ENCODE peak calls at places on chromosomes 2 and 18, in five cellular contexts. One of them, this sample, is unnamed.

GRCh38 chr2:24903527-24904103 is 16.4 kb downstream of the ADCY3 start:
- DNase-seq in H54: no peak
- DNase-seq in spleen: peak
- DNase-seq in NCI-H82: no peak
- DNase-seq in anterior cingulate cortex: no peak
- DNase-seq in this sample: no peak

GRCh38 chr2:240247241-240247867 is 106.9 kb upstream of the OTOS start:
- DNase-seq in H54: no peak
- DNase-seq in anterior cingulate cortex: no peak
- DNase-seq in spleen: no peak
- DNase-seq in NCI-H82: no peak
- DNase-seq in this sample: no peak

GRCh38 chr2:104375206-104375605 is 478.7 kb upstream of the POU3F3 start:
- DNase-seq in H54: no peak
- DNase-seq in anterior cingulate cortex: no peak
- DNase-seq in NCI-H82: no peak
- DNase-seq in spleen: no peak
- DNase-seq in this sample: no peak

GRCh38 chr2:163554864-163555263 is 180.9 kb downstream of the FIGN start:
- DNase-seq in H54: no peak
- DNase-seq in NCI-H82: no peak
- DNase-seq in spleen: no peak
- DNase-seq in anterior cingulate cortex: no peak
- DNase-seq in this sample: no peak

GRCh38 chr18:42582266-42582665 is 533.2 kb downstream of the RIT2 start:
- DNase-seq in anterior cingulate cortex: no peak
- DNase-seq in spleen: no peak
- DNase-seq in NCI-H82: no peak
- DNase-seq in H54: no peak
- DNase-seq in this sample: no peak

GRCh38 chr18:77052656-77053309 is 79.8 kb downstream of the MBP start:
- DNase-seq in H54: no peak
- DNase-seq in spleen: peak
- DNase-seq in NCI-H82: peak
- DNase-seq in anterior cingulate cortex: no peak
- DNase-seq in this sample: no peak

GRCh38 chr2:127508621-127509034 is 17.7 kb downstream of the IWS1 start:
- DNase-seq in spleen: no peak
- DNase-seq in H54: peak
- DNase-seq in NCI-H82: peak
- DNase-seq in anterior cingulate cortex: peak
- DNase-seq in this sample: peak

GRCh38 chr2:190340369-190340768 is 3.0 kb upstream of the INPP1 start:
- DNase-seq in anterior cingulate cortex: no peak
- DNase-seq in spleen: no peak
- DNase-seq in H54: no peak
- DNase-seq in NCI-H82: peak
- DNase-seq in this sample: peak

GRCh38 chr2:60556998-60557955 is 3.8 kb upstream of the BCL11A start:
- DNase-seq in spleen: no peak
- DNase-seq in H54: no peak
- DNase-seq in NCI-H82: peak
- DNase-seq in anterior cingulate cortex: no peak
- DNase-seq in this sample: no peak

GRCh38 chr2:46776687-46777327 is 138.8 kb downstream of the MCFD2 start:
- DNase-seq in anterior cingulate cortex: peak
- DNase-seq in H54: peak
- DNase-seq in NCI-H82: peak
- DNase-seq in spleen: no peak
- DNase-seq in this sample: peak

GRCh38 chr2:119028327-119029174 is 86.6 kb downstream of the MARCO start:
- DNase-seq in H54: peak
- DNase-seq in spleen: no peak
- DNase-seq in anterior cingulate cortex: no peak
- DNase-seq in NCI-H82: peak
- DNase-seq in this sample: no peak

GRCh38 chr2:26982102-26982742 is 11.8 kb downstream of the MAPRE3 start:
- DNase-seq in spleen: no peak
- DNase-seq in H54: no peak
- DNase-seq in NCI-H82: peak
- DNase-seq in anterior cingulate cortex: no peak
- DNase-seq in this sample: no peak

GRCh38 chr18:63177822-63178525 is 141.6 kb downstream of the BCL2 start:
- DNase-seq in anterior cingulate cortex: no peak
- DNase-seq in H54: no peak
- DNase-seq in spleen: peak
- DNase-seq in NCI-H82: no peak
- DNase-seq in this sample: no peak

GRCh38 chr2:121237980-121238665 is 46.9 kb downstream of the TFCP2L1 start:
- DNase-seq in spleen: peak
- DNase-seq in H54: peak
- DNase-seq in NCI-H82: no peak
- DNase-seq in anterior cingulate cortex: no peak
- DNase-seq in this sample: no peak

GRCh38 chr2:118050386-118050785 is 36.5 kb upstream of the CCDC93 start:
- DNase-seq in NCI-H82: no peak
- DNase-seq in spleen: no peak
- DNase-seq in anterior cingulate cortex: no peak
- DNase-seq in H54: no peak
- DNase-seq in this sample: no peak

GRCh38 chr2:149219853-149220252 is 110.5 kb upstream of the LYPD6 start:
- DNase-seq in anterior cingulate cortex: no peak
- DNase-seq in H54: no peak
- DNase-seq in spleen: no peak
- DNase-seq in NCI-H82: no peak
- DNase-seq in this sample: no peak

GRCh38 chr2:79831919-79832318 is 319.1 kb downstream of the CTNNA2 start:
- DNase-seq in H54: no peak
- DNase-seq in spleen: no peak
- DNase-seq in anterior cingulate cortex: no peak
- DNase-seq in NCI-H82: no peak
- DNase-seq in this sample: no peak

GRCh38 chr2:230330206-230330605 is 3.2 kb downstream of the SP140L start:
- DNase-seq in anterior cingulate cortex: no peak
- DNase-seq in H54: no peak
- DNase-seq in NCI-H82: no peak
- DNase-seq in spleen: no peak
- DNase-seq in this sample: no peak

GRCh38 chr2:17470855-17471641 is 47.2 kb downstream of the RAD51AP2 start:
- DNase-seq in anterior cingulate cortex: no peak
- DNase-seq in NCI-H82: peak
- DNase-seq in H54: no peak
- DNase-seq in spleen: no peak
- DNase-seq in this sample: peak

GRCh38 chr2:219073413-219074129 is 12.8 kb upstream of the IHH start:
- DNase-seq in spleen: no peak
- DNase-seq in H54: no peak
- DNase-seq in anterior cingulate cortex: no peak
- DNase-seq in NCI-H82: peak
- DNase-seq in this sample: no peak

GRCh38 chr2:232463701-232464533 is 8.0 kb downstream of the ALPI start:
- DNase-seq in H54: no peak
- DNase-seq in NCI-H82: peak
- DNase-seq in spleen: peak
- DNase-seq in anterior cingulate cortex: no peak
- DNase-seq in this sample: no peak

GRCh38 chr18:389658-390357 is 110.7 kb downstream of the COLEC12 start:
- DNase-seq in spleen: no peak
- DNase-seq in H54: no peak
- DNase-seq in NCI-H82: peak
- DNase-seq in anterior cingulate cortex: no peak
- DNase-seq in this sample: peak

GRCh38 chr2:206792645-206793044 is 27.2 kb downstream of the FASTKD2 start:
- DNase-seq in spleen: no peak
- DNase-seq in NCI-H82: no peak
- DNase-seq in H54: no peak
- DNase-seq in anterior cingulate cortex: no peak
- DNase-seq in this sample: no peak

GRCh38 chr2:85741811-85742507 is 11.8 kb upstream of the ATOH8 start:
- DNase-seq in anterior cingulate cortex: peak
- DNase-seq in NCI-H82: peak
- DNase-seq in spleen: no peak
- DNase-seq in H54: no peak
- DNase-seq in this sample: peak

GRCh38 chr18:76405761-76406356 is 89.2 kb downstream of the ZNF516 start:
- DNase-seq in anterior cingulate cortex: no peak
- DNase-seq in H54: no peak
- DNase-seq in spleen: no peak
- DNase-seq in NCI-H82: peak
- DNase-seq in this sample: peak

GRCh38 chr2:15561574-15562344 is 625 bp upstream of the NBAS start:
- DNase-seq in H54: peak
- DNase-seq in anterior cingulate cortex: peak
- DNase-seq in spleen: no peak
- DNase-seq in NCI-H82: peak
- DNase-seq in this sample: no peak

GRCh38 chr18:9986156-9986930 is 72.5 kb downstream of the VAPA start:
- DNase-seq in H54: no peak
- DNase-seq in spleen: no peak
- DNase-seq in anterior cingulate cortex: no peak
- DNase-seq in NCI-H82: no peak
- DNase-seq in this sample: no peak

GRCh38 chr2:226489765-226490164 is 309.9 kb downstream of the IRS1 start:
- DNase-seq in spleen: no peak
- DNase-seq in NCI-H82: no peak
- DNase-seq in H54: peak
- DNase-seq in anterior cingulate cortex: no peak
- DNase-seq in this sample: peak

GRCh38 chr18:70405051-70405450 is 116.2 kb downstream of the SOCS6 start:
- DNase-seq in anterior cingulate cortex: no peak
- DNase-seq in NCI-H82: no peak
- DNase-seq in H54: no peak
- DNase-seq in spleen: no peak
- DNase-seq in this sample: no peak

GRCh38 chr18:13525381-13526029 is 200.9 kb downstream of the FAM210A start:
- DNase-seq in NCI-H82: no peak
- DNase-seq in spleen: no peak
- DNase-seq in H54: no peak
- DNase-seq in anterior cingulate cortex: no peak
- DNase-seq in this sample: no peak

GRCh38 chr2:123085479-123085878 is 939.6 kb upstream of the CNTNAP5 start:
- DNase-seq in NCI-H82: no peak
- DNase-seq in spleen: no peak
- DNase-seq in anterior cingulate cortex: no peak
- DNase-seq in H54: no peak
- DNase-seq in this sample: no peak

GRCh38 chr18:23401400-23402347 is 51.4 kb upstream of the RIOK3 start:
- DNase-seq in NCI-H82: peak
- DNase-seq in spleen: peak
- DNase-seq in anterior cingulate cortex: no peak
- DNase-seq in H54: peak
- DNase-seq in this sample: peak

GRCh38 chr18:46621871-46622270 is 35.1 kb downstream of the LOXHD1 start:
- DNase-seq in spleen: no peak
- DNase-seq in H54: no peak
- DNase-seq in NCI-H82: no peak
- DNase-seq in anterior cingulate cortex: no peak
- DNase-seq in this sample: no peak

GRCh38 chr2:42810971-42811865 is 18.8 kb upstream of the HAAO start:
- DNase-seq in anterior cingulate cortex: peak
- DNase-seq in H54: peak
- DNase-seq in spleen: peak
- DNase-seq in NCI-H82: peak
- DNase-seq in this sample: peak

GRCh38 chr2:179460530-179460929 is 195.9 kb upstream of the SESTD1 start:
- DNase-seq in H54: no peak
- DNase-seq in anterior cingulate cortex: no peak
- DNase-seq in NCI-H82: no peak
- DNase-seq in spleen: no peak
- DNase-seq in this sample: peak

GRCh38 chr2:101196220-101196661 is 45.1 kb upstream of the TBC1D8 start:
- DNase-seq in H54: no peak
- DNase-seq in anterior cingulate cortex: no peak
- DNase-seq in NCI-H82: no peak
- DNase-seq in spleen: no peak
- DNase-seq in this sample: no peak

GRCh38 chr2:178287652-178288344 is 93.5 kb downstream of the OSBPL6 start:
- DNase-seq in spleen: no peak
- DNase-seq in NCI-H82: no peak
- DNase-seq in anterior cingulate cortex: no peak
- DNase-seq in H54: no peak
- DNase-seq in this sample: no peak

GRCh38 chr2:18467727-18468363 is 92.6 kb downstream of the RDH14 start:
- DNase-seq in H54: no peak
- DNase-seq in spleen: no peak
- DNase-seq in anterior cingulate cortex: no peak
- DNase-seq in NCI-H82: no peak
- DNase-seq in this sample: no peak

GRCh38 chr2:231483398-231484329 is 19.4 kb upstream of the NCL start:
- DNase-seq in H54: no peak
- DNase-seq in spleen: peak
- DNase-seq in anterior cingulate cortex: no peak
- DNase-seq in NCI-H82: no peak
- DNase-seq in this sample: no peak

This sample was measured in SJSA1.